ENCODE peak calls at places on chromosomes 13 and 19, in eight cellular contexts. One of them, this sample, is unnamed.

GRCh38 chr19:32859591-32859990 is 10.0 kb downstream of the SLC7A9 start:
- DNase-seq in EL: no peak
- DNase-seq in amygdala: no peak
- DNase-seq in activated effector memory CD4-positive, alpha-beta T cell treated with anti-CD3 and anti-CD28 coated beads, Interleukin-2, amount 50 U/mL, for 16 hours: no peak
- DNase-seq in activated CD4-positive, alpha-beta T cell treated with anti-CD3 and anti-CD28 coated beads for 4 hours: no peak
- DNase-seq in activated CD4-positive, CD25-positive, alpha-beta regulatory T cell treated with anti-CD3 and anti-CD28 coated beads, Interleukin-2, amount 50 U/mL, for 16 hours: no peak
- DNase-seq in AG08395: no peak
- DNase-seq in NCI-H2081: no peak
- DNase-seq in this sample: no peak

GRCh38 chr19:49856574-49857021 is 5.6 kb downstream of the PTOV1 start:
- DNase-seq in EL: no peak
- DNase-seq in amygdala: no peak
- DNase-seq in activated effector memory CD4-positive, alpha-beta T cell treated with anti-CD3 and anti-CD28 coated beads, Interleukin-2, amount 50 U/mL, for 16 hours: no peak
- DNase-seq in activated CD4-positive, alpha-beta T cell treated with anti-CD3 and anti-CD28 coated beads for 4 hours: no peak
- DNase-seq in activated CD4-positive, CD25-positive, alpha-beta regulatory T cell treated with anti-CD3 and anti-CD28 coated beads, Interleukin-2, amount 50 U/mL, for 16 hours: no peak
- DNase-seq in AG08395: no peak
- DNase-seq in NCI-H2081: no peak
- DNase-seq in this sample: no peak

GRCh38 chr19:2455481-2456300 is 1.1 kb downstream of the LMNB2 start:
- DNase-seq in EL: peak; percentile 28
- DNase-seq in amygdala: no peak
- DNase-seq in activated effector memory CD4-positive, alpha-beta T cell treated with anti-CD3 and anti-CD28 coated beads, Interleukin-2, amount 50 U/mL, for 16 hours: peak; percentile 84
- DNase-seq in activated CD4-positive, alpha-beta T cell treated with anti-CD3 and anti-CD28 coated beads for 4 hours: peak; percentile 42
- DNase-seq in activated CD4-positive, CD25-positive, alpha-beta regulatory T cell treated with anti-CD3 and anti-CD28 coated beads, Interleukin-2, amount 50 U/mL, for 16 hours: no peak
- DNase-seq in AG08395: peak; percentile 58
- DNase-seq in NCI-H2081: peak; percentile 7
- DNase-seq in this sample: no peak

GRCh38 chr13:107250626-107251025 is 682.7 kb upstream of the ARGLU1 start:
- DNase-seq in EL: no peak
- DNase-seq in amygdala: no peak
- DNase-seq in activated effector memory CD4-positive, alpha-beta T cell treated with anti-CD3 and anti-CD28 coated beads, Interleukin-2, amount 50 U/mL, for 16 hours: no peak
- DNase-seq in activated CD4-positive, alpha-beta T cell treated with anti-CD3 and anti-CD28 coated beads for 4 hours: no peak
- DNase-seq in activated CD4-positive, CD25-positive, alpha-beta regulatory T cell treated with anti-CD3 and anti-CD28 coated beads, Interleukin-2, amount 50 U/mL, for 16 hours: no peak
- DNase-seq in AG08395: no peak
- DNase-seq in NCI-H2081: no peak
- DNase-seq in this sample: no peak

GRCh38 chr13:30463820-30464495 is 1.8 kb downstream of the HMGB1 start:
- DNase-seq in EL: peak; percentile 60
- DNase-seq in amygdala: no peak
- DNase-seq in activated effector memory CD4-positive, alpha-beta T cell treated with anti-CD3 and anti-CD28 coated beads, Interleukin-2, amount 50 U/mL, for 16 hours: peak; percentile 89
- DNase-seq in activated CD4-positive, alpha-beta T cell treated with anti-CD3 and anti-CD28 coated beads for 4 hours: peak; percentile 69
- DNase-seq in activated CD4-positive, CD25-positive, alpha-beta regulatory T cell treated with anti-CD3 and anti-CD28 coated beads, Interleukin-2, amount 50 U/mL, for 16 hours: peak; percentile 44
- DNase-seq in AG08395: peak; percentile 45
- DNase-seq in NCI-H2081: peak; percentile 35
- DNase-seq in this sample: no peak

GRCh38 chr13:97493471-97493870 is 59.5 kb downstream of the RAP2A start:
- DNase-seq in EL: no peak
- DNase-seq in amygdala: no peak
- DNase-seq in activated effector memory CD4-positive, alpha-beta T cell treated with anti-CD3 and anti-CD28 coated beads, Interleukin-2, amount 50 U/mL, for 16 hours: no peak
- DNase-seq in activated CD4-positive, alpha-beta T cell treated with anti-CD3 and anti-CD28 coated beads for 4 hours: no peak
- DNase-seq in activated CD4-positive, CD25-positive, alpha-beta regulatory T cell treated with anti-CD3 and anti-CD28 coated beads, Interleukin-2, amount 50 U/mL, for 16 hours: no peak
- DNase-seq in AG08395: no peak
- DNase-seq in NCI-H2081: peak; percentile 18
- DNase-seq in this sample: no peak

GRCh38 chr13:31968473-31968872 is 63.1 kb upstream of the FRY start:
- DNase-seq in EL: no peak
- DNase-seq in amygdala: no peak
- DNase-seq in activated effector memory CD4-positive, alpha-beta T cell treated with anti-CD3 and anti-CD28 coated beads, Interleukin-2, amount 50 U/mL, for 16 hours: no peak
- DNase-seq in activated CD4-positive, alpha-beta T cell treated with anti-CD3 and anti-CD28 coated beads for 4 hours: no peak
- DNase-seq in activated CD4-positive, CD25-positive, alpha-beta regulatory T cell treated with anti-CD3 and anti-CD28 coated beads, Interleukin-2, amount 50 U/mL, for 16 hours: no peak
- DNase-seq in AG08395: no peak
- DNase-seq in NCI-H2081: no peak
- DNase-seq in this sample: no peak

GRCh38 chr19:45852941-45853340 is 10.0 kb downstream of the SYMPK start:
- DNase-seq in EL: no peak
- DNase-seq in amygdala: no peak
- DNase-seq in activated effector memory CD4-positive, alpha-beta T cell treated with anti-CD3 and anti-CD28 coated beads, Interleukin-2, amount 50 U/mL, for 16 hours: no peak
- DNase-seq in activated CD4-positive, alpha-beta T cell treated with anti-CD3 and anti-CD28 coated beads for 4 hours: no peak
- DNase-seq in activated CD4-positive, CD25-positive, alpha-beta regulatory T cell treated with anti-CD3 and anti-CD28 coated beads, Interleukin-2, amount 50 U/mL, for 16 hours: no peak
- DNase-seq in AG08395: no peak
- DNase-seq in NCI-H2081: no peak
- DNase-seq in this sample: no peak

GRCh38 chr19:14476663-14477401 is 1.7 kb upstream of the PTGER1 start:
- DNase-seq in EL: peak; percentile 57
- DNase-seq in amygdala: no peak
- DNase-seq in activated effector memory CD4-positive, alpha-beta T cell treated with anti-CD3 and anti-CD28 coated beads, Interleukin-2, amount 50 U/mL, for 16 hours: no peak
- DNase-seq in activated CD4-positive, alpha-beta T cell treated with anti-CD3 and anti-CD28 coated beads for 4 hours: no peak
- DNase-seq in activated CD4-positive, CD25-positive, alpha-beta regulatory T cell treated with anti-CD3 and anti-CD28 coated beads, Interleukin-2, amount 50 U/mL, for 16 hours: no peak
- DNase-seq in AG08395: peak; percentile 80
- DNase-seq in NCI-H2081: peak; percentile 7
- DNase-seq in this sample: no peak

GRCh38 chr13:112875627-112876026 is 93.4 kb upstream of the MCF2L start:
- DNase-seq in EL: no peak
- DNase-seq in amygdala: no peak
- DNase-seq in activated effector memory CD4-positive, alpha-beta T cell treated with anti-CD3 and anti-CD28 coated beads, Interleukin-2, amount 50 U/mL, for 16 hours: peak; percentile 52
- DNase-seq in activated CD4-positive, alpha-beta T cell treated with anti-CD3 and anti-CD28 coated beads for 4 hours: no peak
- DNase-seq in activated CD4-positive, CD25-positive, alpha-beta regulatory T cell treated with anti-CD3 and anti-CD28 coated beads, Interleukin-2, amount 50 U/mL, for 16 hours: no peak
- DNase-seq in AG08395: no peak
- DNase-seq in NCI-H2081: no peak
- DNase-seq in this sample: no peak

GRCh38 chr19:13181747-13182388 is 31.7 kb downstream of the IER2 start:
- DNase-seq in EL: peak; percentile 50
- DNase-seq in amygdala: no peak
- DNase-seq in activated effector memory CD4-positive, alpha-beta T cell treated with anti-CD3 and anti-CD28 coated beads, Interleukin-2, amount 50 U/mL, for 16 hours: no peak
- DNase-seq in activated CD4-positive, alpha-beta T cell treated with anti-CD3 and anti-CD28 coated beads for 4 hours: no peak
- DNase-seq in activated CD4-positive, CD25-positive, alpha-beta regulatory T cell treated with anti-CD3 and anti-CD28 coated beads, Interleukin-2, amount 50 U/mL, for 16 hours: no peak
- DNase-seq in AG08395: peak; percentile 81
- DNase-seq in NCI-H2081: no peak
- DNase-seq in this sample: no peak

GRCh38 chr13:72514141-72514540 is 213.3 kb downstream of the MZT1 start:
- DNase-seq in EL: peak; percentile 9
- DNase-seq in amygdala: no peak
- DNase-seq in activated effector memory CD4-positive, alpha-beta T cell treated with anti-CD3 and anti-CD28 coated beads, Interleukin-2, amount 50 U/mL, for 16 hours: no peak
- DNase-seq in activated CD4-positive, alpha-beta T cell treated with anti-CD3 and anti-CD28 coated beads for 4 hours: no peak
- DNase-seq in activated CD4-positive, CD25-positive, alpha-beta regulatory T cell treated with anti-CD3 and anti-CD28 coated beads, Interleukin-2, amount 50 U/mL, for 16 hours: no peak
- DNase-seq in AG08395: no peak
- DNase-seq in NCI-H2081: no peak
- DNase-seq in this sample: no peak

GRCh38 chr19:12938536-12939291 is at the start of gene CALR:
- DNase-seq in EL: peak; percentile 38
- DNase-seq in amygdala: no peak
- DNase-seq in activated effector memory CD4-positive, alpha-beta T cell treated with anti-CD3 and anti-CD28 coated beads, Interleukin-2, amount 50 U/mL, for 16 hours: peak; percentile 78
- DNase-seq in activated CD4-positive, alpha-beta T cell treated with anti-CD3 and anti-CD28 coated beads for 4 hours: peak; percentile 32
- DNase-seq in activated CD4-positive, CD25-positive, alpha-beta regulatory T cell treated with anti-CD3 and anti-CD28 coated beads, Interleukin-2, amount 50 U/mL, for 16 hours: no peak
- DNase-seq in AG08395: peak; percentile 15
- DNase-seq in NCI-H2081: peak; percentile 30
- DNase-seq in this sample: no peak

GRCh38 chr19:5691205-5691929 is 1.3 kb downstream of the RPL36 start:
- DNase-seq in EL: peak; percentile 59
- DNase-seq in amygdala: no peak
- DNase-seq in activated effector memory CD4-positive, alpha-beta T cell treated with anti-CD3 and anti-CD28 coated beads, Interleukin-2, amount 50 U/mL, for 16 hours: peak; percentile 86
- DNase-seq in activated CD4-positive, alpha-beta T cell treated with anti-CD3 and anti-CD28 coated beads for 4 hours: peak; percentile 67
- DNase-seq in activated CD4-positive, CD25-positive, alpha-beta regulatory T cell treated with anti-CD3 and anti-CD28 coated beads, Interleukin-2, amount 50 U/mL, for 16 hours: peak; percentile 26
- DNase-seq in AG08395: peak; percentile 25
- DNase-seq in NCI-H2081: peak; percentile 72
- DNase-seq in this sample: peak; percentile 54

GRCh38 chr13:46495647-46496046 is 57.3 kb upstream of the LRCH1 start:
- DNase-seq in EL: no peak
- DNase-seq in amygdala: no peak
- DNase-seq in activated effector memory CD4-positive, alpha-beta T cell treated with anti-CD3 and anti-CD28 coated beads, Interleukin-2, amount 50 U/mL, for 16 hours: no peak
- DNase-seq in activated CD4-positive, alpha-beta T cell treated with anti-CD3 and anti-CD28 coated beads for 4 hours: no peak
- DNase-seq in activated CD4-positive, CD25-positive, alpha-beta regulatory T cell treated with anti-CD3 and anti-CD28 coated beads, Interleukin-2, amount 50 U/mL, for 16 hours: no peak
- DNase-seq in AG08395: peak; percentile 7
- DNase-seq in NCI-H2081: no peak
- DNase-seq in this sample: no peak

GRCh38 chr13:39186205-39186880 is 148.1 kb downstream of the NHLRC3 start:
- DNase-seq in EL: no peak
- DNase-seq in amygdala: no peak
- DNase-seq in activated effector memory CD4-positive, alpha-beta T cell treated with anti-CD3 and anti-CD28 coated beads, Interleukin-2, amount 50 U/mL, for 16 hours: no peak
- DNase-seq in activated CD4-positive, alpha-beta T cell treated with anti-CD3 and anti-CD28 coated beads for 4 hours: no peak
- DNase-seq in activated CD4-positive, CD25-positive, alpha-beta regulatory T cell treated with anti-CD3 and anti-CD28 coated beads, Interleukin-2, amount 50 U/mL, for 16 hours: no peak
- DNase-seq in AG08395: no peak
- DNase-seq in NCI-H2081: no peak
- DNase-seq in this sample: peak; percentile 42

GRCh38 chr13:112616586-112617381 is 28.8 kb upstream of the TUBGCP3 start:
- DNase-seq in EL: peak; percentile 45
- DNase-seq in amygdala: no peak
- DNase-seq in activated effector memory CD4-positive, alpha-beta T cell treated with anti-CD3 and anti-CD28 coated beads, Interleukin-2, amount 50 U/mL, for 16 hours: no peak
- DNase-seq in activated CD4-positive, alpha-beta T cell treated with anti-CD3 and anti-CD28 coated beads for 4 hours: peak; percentile 29
- DNase-seq in activated CD4-positive, CD25-positive, alpha-beta regulatory T cell treated with anti-CD3 and anti-CD28 coated beads, Interleukin-2, amount 50 U/mL, for 16 hours: no peak
- DNase-seq in AG08395: peak; percentile 67
- DNase-seq in NCI-H2081: peak; percentile 33
- DNase-seq in this sample: no peak

GRCh38 chr19:3224346-3225325 is at the start of gene CELF5:
- DNase-seq in EL: peak; percentile 38
- DNase-seq in amygdala: no peak
- DNase-seq in activated effector memory CD4-positive, alpha-beta T cell treated with anti-CD3 and anti-CD28 coated beads, Interleukin-2, amount 50 U/mL, for 16 hours: peak; percentile 87
- DNase-seq in activated CD4-positive, alpha-beta T cell treated with anti-CD3 and anti-CD28 coated beads for 4 hours: peak; percentile 58
- DNase-seq in activated CD4-positive, CD25-positive, alpha-beta regulatory T cell treated with anti-CD3 and anti-CD28 coated beads, Interleukin-2, amount 50 U/mL, for 16 hours: peak; percentile 25
- DNase-seq in AG08395: peak; percentile 79
- DNase-seq in NCI-H2081: peak; percentile 27
- DNase-seq in this sample: no peak

GRCh38 chr13:101289764-101290163 is 126.5 kb downstream of the NALCN start:
- DNase-seq in EL: peak; percentile 29
- DNase-seq in amygdala: peak; percentile 1
- DNase-seq in activated effector memory CD4-positive, alpha-beta T cell treated with anti-CD3 and anti-CD28 coated beads, Interleukin-2, amount 50 U/mL, for 16 hours: no peak
- DNase-seq in activated CD4-positive, alpha-beta T cell treated with anti-CD3 and anti-CD28 coated beads for 4 hours: no peak
- DNase-seq in activated CD4-positive, CD25-positive, alpha-beta regulatory T cell treated with anti-CD3 and anti-CD28 coated beads, Interleukin-2, amount 50 U/mL, for 16 hours: no peak
- DNase-seq in AG08395: peak; percentile 53
- DNase-seq in NCI-H2081: peak; percentile 84
- DNase-seq in this sample: no peak